ENCODE peak calls at places on chromosomes 4 and X, in six cellular contexts. H is IMR-90; W is endothelial cell; K is H54; Z is anterior cingulate cortex; S is stimulated activated CD4-positive, alpha-beta T cell treated with anti-CD3 and anti-CD28 coated beads, TNF-alpha, amount 100 ng/mL, for 1 hour. I is an unnamed sample.
A peak's percentile ranks its signal among the peaks of the same experiment; 100 is the strongest.

GRCh38 chrX:135185795-135186443 is 14.7 kb upstream of the CT55 start:
- DNase-seq in H (peak; percentile 46), W (peak; percentile 38), K (peak; percentile 25), Z (no peak), S (no peak), I (peak; percentile 4)

GRCh38 chrX:154444755-154445246 is 860 bp downstream of the FAM50A start:
- DNase-seq in H (no peak), W (no peak), K (no peak), Z (no peak), S (no peak), I (no peak)

GRCh38 chr4:183876268-183876934 is 28.7 kb upstream of the STOX2 start:
- DNase-seq in H (peak; percentile 85), W (no peak), K (peak; percentile 38), Z (no peak), S (no peak), I (peak; percentile 10)

GRCh38 chr4:79050521-79050880 is 111.3 kb upstream of the PAQR3 start:
- DNase-seq in H (no peak), W (no peak), K (no peak), Z (no peak), S (no peak), I (no peak)

GRCh38 chr4:828641-829271 is 2.8 kb upstream of the CPLX1 start:
- DNase-seq in H (no peak), W (peak; percentile 42), K (no peak), Z (no peak), S (no peak), I (no peak)

GRCh38 chr4:123304151-123305021 is 92.2 kb upstream of the SPRY1 start:
- DNase-seq in H (no peak), W (peak; percentile 20), K (no peak), Z (no peak), S (no peak), I (no peak)

GRCh38 chrX:80026116-80026515 is 11.6 kb downstream of the TBX22 start:
- DNase-seq in H (no peak), W (no peak), K (no peak), Z (no peak), S (no peak), I (no peak)

GRCh38 chr4:108037884-108038283 is 48.2 kb downstream of the HADH start:
- DNase-seq in H (no peak), W (no peak), K (no peak), Z (no peak), S (no peak), I (no peak)

GRCh38 chrX:40552768-40553167 is 28.0 kb upstream of the ATP6AP2 start:
- DNase-seq in H (peak; percentile 9), W (no peak), K (no peak), Z (no peak), S (no peak), I (no peak)

GRCh38 chr4:37733230-37733904 is 47.2 kb upstream of the RELL1 start:
- DNase-seq in H (no peak), W (no peak), K (no peak), Z (no peak), S (no peak), I (no peak)

GRCh38 chr4:90127223-90127705 is at the start of gene CCSER1:
- DNase-seq in H (peak; percentile 1), W (peak; percentile 71), K (no peak), Z (no peak), S (no peak), I (no peak)

GRCh38 chr4:38223801-38224236 is 263.6 kb downstream of the PTTG2 start:
- DNase-seq in H (no peak), W (no peak), K (no peak), Z (no peak), S (no peak), I (no peak)

I was measured in AG04450.